ENCODE peak calls at places on chromosomes 13 and 19, in six cellular contexts. D, N, T, E, A and Z are unnamed samples.

GRCh38 chr19:45202637-45203036 is 24.1 kb downstream of the BLOC1S3 start:
- DNase-seq in A (no peak), N (no peak), E (peak), D (no peak), T (no peak), Z (no peak)

GRCh38 chr19:38617764-38618589 is at the start of gene MAP4K1:
- DNase-seq in N (peak), D (no peak), A (no peak), E (peak), T (peak), Z (peak)

GRCh38 chr19:45130888-45131615 is 29.7 kb downstream of the NKPD1 start:
- DNase-seq in A (peak), E (peak), N (no peak), T (no peak), D (no peak), Z (peak)

GRCh38 chr19:49343127-49343526 is 7.9 kb downstream of the CD37 start:
- DNase-seq in N (no peak), D (no peak), A (no peak), E (no peak), T (peak), Z (no peak)

GRCh38 chr19:39032164-39032918 is at the start of gene FBXO27:
- DNase-seq in D (no peak), N (peak), A (peak), T (peak), E (no peak), Z (peak)

GRCh38 chr13:59442461-59442860 is 721.3 kb downstream of the DIAPH3 start:
- DNase-seq in A (no peak), T (no peak), N (no peak), D (no peak), E (no peak), Z (no peak)

GRCh38 chr13:48783181-48783630 is 129.5 kb downstream of the CYSLTR2 start:
- DNase-seq in A (peak), N (peak), D (peak), T (peak), E (peak), Z (peak)

GRCh38 chr19:40225440-40226305 is 816 bp downstream of the CCNP start:
- DNase-seq in E (peak), D (no peak), T (no peak), A (peak), N (no peak), Z (peak)

GRCh38 chr13:97239943-97240788 is 18.0 kb downstream of the MBNL2 start:
- DNase-seq in A (no peak), E (no peak), T (no peak), D (no peak), N (peak), Z (no peak)

GRCh38 chr13:61410669-61411297 is 4.9 kb downstream of the PCDH20 start:
- DNase-seq in T (no peak), N (no peak), E (peak), D (no peak), A (peak), Z (peak)

GRCh38 chr19:3116621-3117020 is 19.2 kb upstream of the GNA15 start:
- DNase-seq in E (no peak), D (no peak), A (no peak), T (no peak), N (no peak), Z (no peak)

GRCh38 chr19:10552596-10553053 is 8.9 kb downstream of the ATG4D start:
- DNase-seq in A (peak), N (peak), D (no peak), E (no peak), T (no peak), Z (no peak)

GRCh38 chr13:97226788-97227627 is 4.9 kb downstream of the MBNL2 start:
- DNase-seq in T (no peak), D (no peak), E (peak), A (no peak), N (peak), Z (no peak)

GRCh38 chr19:47540748-47541147 is 25.9 kb upstream of the NAPA start:
- DNase-seq in N (no peak), E (peak), D (peak), T (no peak), A (peak), Z (peak)

GRCh38 chr13:29569253-29570057 is 26.0 kb downstream of the SLC7A1 start:
- DNase-seq in D (no peak), A (peak), N (peak), T (no peak), E (no peak), Z (no peak)

GRCh38 chr13:48866204-48866603 is 109.5 kb upstream of the FNDC3A start:
- DNase-seq in T (no peak), E (peak), A (no peak), D (no peak), N (no peak), Z (no peak)

GRCh38 chr19:45900661-45901431 is 1.6 kb downstream of the MYPOP start:
- DNase-seq in T (no peak), N (no peak), D (no peak), A (no peak), E (no peak), Z (no peak)

GRCh38 chr19:51246153-51246552 is 4.7 kb upstream of the SIGLECL1 start:
- DNase-seq in T (no peak), E (no peak), A (peak), D (no peak), N (no peak), Z (no peak)

GRCh38 chr13:33615436-33615835 is 202.5 kb upstream of the RFC3 start:
- DNase-seq in E (no peak), D (no peak), A (no peak), N (no peak), T (no peak), Z (no peak)

GRCh38 chr13:44307844-44308243 is 65.8 kb upstream of the SERP2 start:
- DNase-seq in A (no peak), D (no peak), E (no peak), N (no peak), T (no peak), Z (peak)

GRCh38 chr19:29401712-29402421 is 123.9 kb upstream of the VSTM2B start:
- DNase-seq in T (no peak), A (no peak), E (no peak), N (no peak), D (no peak), Z (no peak)

GRCh38 chr13:72463561-72463960 is 263.9 kb downstream of the MZT1 start:
- DNase-seq in T (no peak), D (no peak), E (peak), N (no peak), A (peak), Z (no peak)

GRCh38 chr19:2280633-2281264 is 1.2 kb downstream of the PEAK3 start:
- DNase-seq in T (no peak), A (no peak), E (no peak), D (no peak), N (no peak), Z (no peak)

GRCh38 chr19:18168673-18169381 is 4.8 kb upstream of the IFI30 start:
- DNase-seq in N (no peak), A (no peak), E (no peak), T (no peak), D (no peak), Z (no peak)

GRCh38 chr19:51751655-51752054 is at the start of gene FPR1:
- DNase-seq in N (no peak), E (peak), D (no peak), A (peak), T (no peak), Z (peak)

GRCh38 chr13:44313674-44314073 is 60.0 kb upstream of the SERP2 start:
- DNase-seq in N (no peak), A (peak), T (no peak), D (peak), E (peak), Z (peak)

GRCh38 chr13:91946498-91947070 is 548.2 kb downstream of the GPC5 start:
- DNase-seq in D (no peak), A (peak), N (no peak), T (no peak), E (peak), Z (peak)

GRCh38 chr13:75372517-75372916 is 109.5 kb downstream of the TBC1D4 start:
- DNase-seq in N (peak), A (peak), E (peak), T (no peak), D (no peak), Z (peak)

GRCh38 chr13:59358014-59358413 is 805.7 kb downstream of the DIAPH3 start:
- DNase-seq in A (no peak), N (no peak), D (no peak), T (no peak), E (no peak), Z (no peak)

GRCh38 chr13:43134896-43135295 is 111.5 kb downstream of the DNAJC15 start:
- DNase-seq in A (no peak), E (no peak), T (no peak), N (no peak), D (no peak), Z (no peak)

DNA sequence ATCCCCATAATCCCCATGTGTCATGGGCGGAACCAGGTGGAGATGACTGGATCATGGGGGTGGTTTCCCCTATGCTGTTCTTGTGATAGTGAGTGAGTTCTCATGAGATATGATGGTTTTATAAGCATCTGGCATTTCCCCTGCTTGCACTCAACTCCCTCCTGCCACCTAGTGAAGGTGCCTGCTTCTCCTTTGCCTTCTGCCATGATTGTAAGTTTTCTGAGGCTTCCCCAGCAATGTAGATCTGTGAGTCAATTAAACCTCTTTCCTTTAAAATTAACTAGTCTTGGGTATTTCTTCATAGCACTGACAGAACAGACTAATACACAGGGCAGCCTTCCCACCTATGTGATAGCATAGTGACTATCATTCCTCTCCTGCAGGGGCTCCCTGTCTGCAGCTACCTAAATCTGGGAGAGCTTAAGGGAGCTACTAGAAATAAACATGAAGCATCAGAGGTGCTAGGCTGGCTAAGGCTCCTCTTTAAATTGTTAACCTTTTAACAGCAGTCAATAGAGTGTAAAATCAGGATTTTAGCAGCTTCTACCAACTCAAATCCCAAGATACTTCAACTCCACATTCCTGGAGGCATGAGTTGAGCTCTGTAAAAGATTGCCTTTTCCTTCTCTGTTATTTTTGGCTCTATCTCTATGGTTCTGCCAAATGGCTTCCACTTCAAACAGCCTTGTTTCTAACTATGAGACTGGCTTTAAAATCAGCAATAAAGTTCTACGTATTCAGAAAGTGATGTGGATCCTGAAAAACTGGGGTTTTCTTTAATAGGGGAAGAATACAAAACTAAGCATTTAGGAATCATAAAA is 112.3 kb downstream of the VWA8 start:
- DNase-seq in E (no peak), N (no peak), T (no peak), D (no peak), A (peak), Z (no peak)
- TF ChIP-seq CTCF in E (peak), N (no peak), T (no peak), D (peak), A (peak), Z (peak)

GRCh38 chr13:36999054-36999927 is at the start of gene ALG5:
- DNase-seq in D (peak), A (peak), E (peak), T (peak), N (peak), Z (peak)

GRCh38 chr13:37001921-37002250 is 1.3 kb downstream of the EXOSC8 start:
- DNase-seq in T (no peak), N (no peak), D (no peak), A (no peak), E (no peak), Z (no peak)

GRCh38 chr13:36997716-36998427 is 1.3 kb downstream of the ALG5 start:
- DNase-seq in N (no peak), D (no peak), T (no peak), A (peak), E (peak), Z (no peak)

GRCh38 chr13:36998624-36999041 is 507 bp downstream of the ALG5 start:
- DNase-seq in A (no peak), T (peak), N (peak), D (no peak), E (no peak), Z (no peak)
- TF ChIP-seq CTCF in A (no peak), T (no peak), N (no peak), D (no peak), E (no peak), Z (no peak)

GRCh38 chr13:98878421-98879126 is 99.3 kb downstream of the DOCK9 start:
- DNase-seq in E (no peak), D (no peak), N (no peak), T (no peak), A (no peak), Z (no peak)

GRCh38 chr13:98877936-98878335 is 99.9 kb downstream of the DOCK9 start:
- DNase-seq in T (no peak), N (no peak), D (no peak), E (no peak), A (no peak), Z (no peak)

GRCh38 chr13:98880673-98881072 is 97.2 kb downstream of the DOCK9 start:
- DNase-seq in T (no peak), A (no peak), E (no peak), D (no peak), N (no peak), Z (no peak)

GRCh38 chr13:98879965-98880364 is 97.9 kb downstream of the DOCK9 start:
- DNase-seq in T (no peak), A (no peak), N (no peak), E (no peak), D (no peak), Z (no peak)

DNA sequence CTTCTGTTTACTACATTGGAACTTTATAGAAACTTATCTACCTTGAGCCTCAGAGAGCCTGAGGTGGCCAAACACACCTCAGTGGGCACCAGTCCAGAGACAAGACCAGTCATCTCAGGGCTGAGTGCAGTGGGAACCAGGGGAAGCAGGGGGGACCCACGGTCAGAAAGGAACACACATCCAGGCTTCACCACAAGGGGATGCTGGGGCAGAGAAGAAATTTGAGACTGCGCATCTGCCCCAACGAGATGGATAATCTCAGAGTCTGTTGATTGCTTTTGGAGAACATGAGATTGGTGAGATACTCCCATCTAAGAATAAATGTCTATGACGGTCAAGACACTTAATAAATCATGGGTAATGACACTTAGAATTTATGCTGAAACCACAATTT is 98.7 kb downstream of the DOCK9 start:
- DNase-seq in E (no peak), T (no peak), N (no peak), D (no peak), A (no peak), Z (no peak)
- TF ChIP-seq CTCF in E (no peak), T (no peak), N (no peak), D (no peak), A (peak), Z (no peak)

GRCh38 chr13:21777813-21778212 is 106.9 kb downstream of the FGF9 start:
- DNase-seq in N (no peak), E (no peak), A (no peak), D (no peak), T (no peak), Z (no peak)
- TF ChIP-seq CTCF in N (no peak), E (no peak), A (no peak), D (no peak), T (no peak), Z (no peak)

DNA sequence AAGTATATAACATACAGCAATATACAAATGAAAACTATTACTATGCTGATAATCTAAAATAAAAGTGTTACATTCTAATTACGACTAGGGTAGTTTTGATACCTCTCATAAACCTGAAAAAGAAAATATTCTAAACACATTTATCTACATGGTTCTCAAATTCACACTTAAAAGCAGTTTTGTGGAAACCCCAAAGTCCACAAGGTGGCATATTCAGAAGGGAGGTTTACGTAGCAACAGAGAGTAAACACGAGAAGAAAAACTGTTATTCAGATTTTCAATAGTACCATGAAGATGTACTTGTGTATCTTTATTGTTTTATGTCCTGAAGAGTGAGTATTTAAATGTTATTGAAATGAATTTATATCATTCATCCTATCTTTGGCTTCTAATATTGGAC is 275.9 kb upstream of the KLHL1 start:
- DNase-seq in E (no peak), T (no peak), A (no peak), D (no peak), N (no peak), Z (no peak)
- TF ChIP-seq CTCF in E (no peak), T (no peak), A (no peak), D (no peak), N (no peak), Z (no peak)